ENCODE peak calls at places on chromosomes 7 and 10, in nine cellular contexts. F, Z, K, D, T, C, A, X and N are unnamed samples.

GRCh38 chr7:116988363-116988989 is 35.2 kb downstream of the ST7 start:
- DNase-seq in Z (no peak), F (no peak), A (no peak), X (no peak), T (no peak), K (peak; percentile 41), D (no peak), C (no peak), N (no peak)

GRCh38 chr10:116771101-116771705 is 28.8 kb upstream of the HSPA12A start:
- DNase-seq in A (peak; percentile 42), K (peak; percentile 93), T (peak; percentile 56), F (peak; percentile 56), C (no peak), X (no peak), D (no peak), Z (no peak), N (peak; percentile 87)

GRCh38 chr10:7529638-7530037 is 118.8 kb upstream of the SFMBT2 start:
- DNase-seq in T (peak; percentile 29), A (no peak), C (peak; percentile 46), Z (no peak), K (no peak), X (no peak), D (no peak), F (no peak), N (no peak)

GRCh38 chr7:102431617-102432298 is 1.6 kb upstream of the ORAI2 start:
- DNase-seq in A (no peak), D (no peak), F (no peak), X (no peak), T (peak; percentile 80), Z (no peak), C (peak; percentile 51), K (no peak), N (no peak)

GRCh38 chr10:92593553-92594046 is 670 bp downstream of the KIF11 start:
- DNase-seq in F (no peak), D (no peak), K (no peak), C (no peak), X (no peak), T (no peak), A (peak; percentile 35), Z (no peak), N (no peak)

GRCh38 chr7:105087981-105088380 is 74.0 kb downstream of the KMT2E start:
- DNase-seq in A (no peak), Z (no peak), T (no peak), C (no peak), K (no peak), D (no peak), X (no peak), F (no peak), N (no peak)

GRCh38 chr10:12719365-12719764 is 282.1 kb downstream of the CCDC3 start:
- DNase-seq in D (no peak), F (no peak), Z (no peak), A (no peak), X (no peak), T (peak; percentile 45), C (no peak), K (no peak), N (no peak)

GRCh38 chr10:34475222-34475621 is 339.9 kb downstream of the PARD3 start:
- DNase-seq in A (no peak), D (no peak), K (no peak), T (no peak), C (no peak), X (no peak), F (no peak), Z (no peak), N (no peak)

GRCh38 chr10:130169136-130169888 is 33.1 kb downstream of the GLRX3 start:
- DNase-seq in X (no peak), C (no peak), D (no peak), K (no peak), Z (peak; percentile 41), T (peak; percentile 42), A (peak; percentile 72), F (no peak), N (no peak)

GRCh38 chr7:3381073-3381685 is 80.1 kb downstream of the SDK1 start:
- DNase-seq in T (no peak), Z (no peak), K (no peak), C (no peak), X (no peak), F (no peak), A (no peak), D (no peak), N (no peak)

GRCh38 chr7:111274882-111275281 is 184.0 kb downstream of the LRRN3 start:
- DNase-seq in K (no peak), C (no peak), D (no peak), F (no peak), Z (no peak), X (no peak), T (no peak), A (peak; percentile 22), N (no peak)

GRCh38 chr7:6382797-6383196 is 65.0 kb downstream of the DAGLB start:
- DNase-seq in A (no peak), F (no peak), D (no peak), K (no peak), Z (no peak), T (no peak), X (no peak), C (no peak), N (no peak)

GRCh38 chr7:6268023-6268908 is 4.2 kb downstream of the CYTH3 start:
- DNase-seq in T (no peak), X (no peak), C (no peak), Z (no peak), F (no peak), K (no peak), D (no peak), A (no peak), N (no peak)

GRCh38 chr7:82343-83155 is 109.8 kb upstream of the FAM20C start:
- DNase-seq in T (no peak), K (no peak), A (no peak), C (peak; percentile 38), D (no peak), Z (peak; percentile 82), F (no peak), X (no peak), N (no peak)

GRCh38 chr7:98831641-98832221 is 38.1 kb downstream of the TMEM130 start:
- DNase-seq in T (peak; percentile 12), D (peak; percentile 1), Z (no peak), A (peak; percentile 17), F (no peak), K (no peak), X (peak; percentile 24), C (no peak), N (peak; percentile 9)

GRCh38 chr7:69115788-69116187 is 482.5 kb upstream of the AUTS2 start:
- DNase-seq in C (no peak), F (no peak), T (peak; percentile 45), Z (peak; percentile 28), D (no peak), A (no peak), X (no peak), K (peak; percentile 85), N (no peak)

GRCh38 chr7:127251048-127251451 is 1.7 kb downstream of the GRM8 start:
- DNase-seq in K (no peak), X (no peak), D (no peak), F (no peak), A (no peak), C (peak; percentile 34), T (no peak), Z (no peak), N (no peak)

GRCh38 chr10:95517536-95518454 is 43.4 kb downstream of the SORBS1 start:
- DNase-seq in D (no peak), Z (no peak), F (no peak), T (peak; percentile 88), C (no peak), X (no peak), A (peak; percentile 87), K (peak; percentile 10), N (no peak)

GRCh38 chr7:44287488-44288380 is 37.7 kb downstream of the CAMK2B start:
- DNase-seq in A (no peak), Z (no peak), D (no peak), X (no peak), C (peak; percentile 29), F (peak; percentile 6), K (no peak), T (no peak), N (no peak)

GRCh38 chr10:3807221-3807927 is 22.4 kb upstream of the KLF6 start:
- DNase-seq in T (peak; percentile 26), F (no peak), A (peak; percentile 79), Z (no peak), K (no peak), X (no peak), D (no peak), C (no peak), N (no peak)

GRCh38 chr10:69879628-69880257 is 78.0 kb downstream of the COL13A1 start:
- DNase-seq in C (no peak), F (no peak), K (no peak), D (no peak), Z (no peak), T (no peak), A (no peak), X (no peak), N (no peak)

GRCh38 chr7:47474937-47475879 is 106.7 kb downstream of the TNS3 start:
- DNase-seq in F (peak; percentile 60), D (peak; percentile 73), T (peak; percentile 100), C (no peak), Z (peak; percentile 84), X (no peak), K (peak; percentile 95), A (peak; percentile 96), N (peak; percentile 90)

GRCh38 chr7:92025260-92025659 is 84.6 kb downstream of the AKAP9 start:
- DNase-seq in D (no peak), K (peak; percentile 53), A (peak; percentile 78), X (no peak), C (no peak), Z (no peak), T (peak; percentile 84), F (no peak), N (peak; percentile 73)